ENCODE peak calls at places on chromosomes 5 and 9, in five cellular contexts. J is DMS79, Q is hippocampal formation, Y is ovary, L is AG09319. T is an unnamed sample.

GRCh38 chr5:126395198-126395597 is 28.0 kb upstream of the GRAMD2B start:
- DNase-seq in Y (no peak), J (no peak), Q (no peak), L (no peak), T (no peak)

GRCh38 chr5:153749941-153750340 is 259.5 kb downstream of the GRIA1 start:
- DNase-seq in J (peak; percentile 3), L (no peak), Y (no peak), Q (no peak), T (no peak)

GRCh38 chr5:79295096-79295495 is 59.2 kb downstream of the JMY start:
- DNase-seq in L (no peak), J (no peak), Y (no peak), Q (no peak), T (no peak)

GRCh38 chr9:36136894-36137391 is 410 bp downstream of the GLIPR2 start:
- DNase-seq in J (no peak), Y (no peak), Q (no peak), L (no peak), T (no peak)

GRCh38 chr9:1337169-1337568 is 287.0 kb downstream of the DMRT2 start:
- DNase-seq in L (no peak), J (no peak), Q (no peak), Y (no peak), T (no peak)

GRCh38 chr9:116391306-116391900 is 237.8 kb downstream of the PAPPA start:
- DNase-seq in Y (no peak), J (no peak), Q (no peak), L (no peak), T (no peak)

GRCh38 chr5:126647071-126647470 is 46.3 kb downstream of the PHAX start:
- DNase-seq in L (no peak), Q (no peak), Y (no peak), J (no peak), T (no peak)

GRCh38 chr5:80083115-80083890 is 48.2 kb downstream of the THBS4 start:
- DNase-seq in J (peak; percentile 49), L (peak; percentile 56), Y (peak; percentile 46), Q (peak; percentile 92), T (no peak)

T was measured in nucleus accumbens.